ENCODE peak calls at places on chromosomes 11 and 22, in six cellular contexts. H, V, L, N, C and P are unnamed samples.

GRCh38 chr22:47029244-47030001 is 267.0 kb downstream of the TBC1D22A start:
- DNase-seq in V (no peak), C (no peak), N (no peak), H (no peak), L (no peak), P (no peak)

GRCh38 chr11:367956-368413 is 1.3 kb upstream of the B4GALNT4 start:
- DNase-seq in N (no peak), L (no peak), V (no peak), H (no peak), C (no peak), P (no peak)

GRCh38 chr22:28497188-28497587 is 182.5 kb downstream of the TTC28 start:
- DNase-seq in L (no peak), C (no peak), V (no peak), H (no peak), N (no peak), P (no peak)

GRCh38 chr11:126491092-126491491 is 135.6 kb downstream of the ST3GAL4 start:
- DNase-seq in N (no peak), C (no peak), L (no peak), V (no peak), H (no peak), P (no peak)

GRCh38 chr11:134562941-134563471 is 151.0 kb upstream of the B3GAT1 start:
- DNase-seq in V (no peak), N (no peak), C (no peak), L (no peak), H (no peak), P (no peak)

GRCh38 chr11:32312865-32313403 is 122.4 kb downstream of the WT1 start:
- DNase-seq in C (peak), V (no peak), H (peak), N (no peak), L (no peak), P (peak)

GRCh38 chr11:28318861-28319260 is 210.7 kb downstream of the METTL15 start:
- DNase-seq in H (no peak), L (no peak), C (no peak), N (no peak), V (no peak), P (no peak)

GRCh38 chr11:75499423-75500305 is 26.1 kb downstream of the GDPD5 start:
- DNase-seq in H (no peak), C (peak), N (no peak), V (peak), L (no peak), P (no peak)

GRCh38 chr11:3165152-3165705 is at the start of gene OSBPL5:
- DNase-seq in C (no peak), N (peak), H (peak), L (no peak), V (no peak), P (no peak)

GRCh38 chr22:50544078-50544745 is 1.5 kb upstream of the KLHDC7B start:
- DNase-seq in C (no peak), N (peak), L (no peak), V (no peak), H (peak), P (no peak)

GRCh38 chr22:22714600-22715361 is 70.4 kb downstream of the GGTLC2 start:
- DNase-seq in V (no peak), N (no peak), C (no peak), L (no peak), H (no peak), P (no peak)

GRCh38 chr11:9745411-9746211 is 81.7 kb downstream of the SWAP70 start:
- DNase-seq in L (no peak), N (no peak), C (no peak), H (no peak), V (no peak), P (no peak)

GRCh38 chr22:45337536-45337935 is 27.8 kb downstream of the FAM118A start:
- DNase-seq in N (no peak), V (no peak), C (no peak), H (no peak), L (no peak), P (no peak)

GRCh38 chr22:36687516-36687915 is 16.0 kb downstream of the CACNG2 start:
- DNase-seq in L (no peak), C (no peak), H (no peak), N (no peak), V (no peak), P (no peak)

GRCh38 chr11:67415501-67416304 is at the start of gene CARNS1:
- DNase-seq in L (no peak), H (peak), C (no peak), V (no peak), N (no peak), P (no peak)

GRCh38 chr22:39620924-39621690 is 50.6 kb downstream of the CACNA1I start:
- DNase-seq in V (no peak), N (no peak), C (no peak), L (no peak), H (no peak), P (no peak)

GRCh38 chr11:78192223-78192719 is 3.6 kb downstream of the USP35 start:
- DNase-seq in C (no peak), N (no peak), V (no peak), H (no peak), L (no peak), P (no peak)

GRCh38 chr11:38543311-38543710 is 1945.3 kb upstream of the RAG2 start:
- DNase-seq in L (no peak), V (peak), C (peak), N (no peak), H (no peak), P (no peak)

GRCh38 chr11:12941671-12942070 is 67.4 kb upstream of the RASSF10 start:
- DNase-seq in N (no peak), L (no peak), V (no peak), H (no peak), C (no peak), P (no peak)

GRCh38 chr22:36221799-36222751 is 17.3 kb downstream of the APOL2 start:
- DNase-seq in V (no peak), C (no peak), L (peak), H (no peak), N (no peak), P (no peak)

GRCh38 chr11:57501951-57502350 is 13.6 kb downstream of the SLC43A1 start:
- DNase-seq in C (no peak), H (no peak), L (no peak), V (no peak), N (no peak), P (no peak)

GRCh38 chr11:12539570-12539969 is 134.7 kb upstream of the TEAD1 start:
- DNase-seq in H (no peak), N (no peak), V (peak), C (peak), L (no peak), P (peak)

GRCh38 chr11:66967670-66968425 is 7.3 kb upstream of the C11orf86 start:
- DNase-seq in N (no peak), H (no peak), L (no peak), C (peak), V (peak), P (peak)

GRCh38 chr11:57566035-57566504 is 1.4 kb downstream of the UBE2L6 start:
- DNase-seq in V (peak), C (no peak), H (peak), N (no peak), L (no peak), P (no peak)

GRCh38 chr11:59846556-59846955 is 1.3 kb upstream of the CBLIF start:
- DNase-seq in L (no peak), C (no peak), N (no peak), H (no peak), V (no peak), P (no peak)

GRCh38 chr11:81211050-81211449 is 1522.6 kb downstream of the FAM181B start:
- DNase-seq in H (no peak), C (no peak), N (no peak), V (no peak), L (no peak), P (no peak)

GRCh38 chr11:75673977-75674582 is 5.2 kb upstream of the MAP6 start:
- DNase-seq in V (peak), N (no peak), H (no peak), C (peak), L (no peak), P (peak)

GRCh38 chr11:47152953-47153950 is 23.4 kb downstream of the ARFGAP2 start:
- DNase-seq in L (peak), H (peak), C (peak), V (peak), N (no peak), P (no peak)

GRCh38 chr11:106424111-106424510 is 346.6 kb downstream of the AASDHPPT start:
- DNase-seq in L (no peak), V (peak), C (peak), N (no peak), H (no peak), P (peak)

GRCh38 chr11:5621580-5621979 is 3.2 kb upstream of the TRIM34 start:
- DNase-seq in V (no peak), L (no peak), N (no peak), H (no peak), C (no peak), P (no peak)

GRCh38 chr11:70127653-70128434 is 49.7 kb downstream of the ANO1 start:
- DNase-seq in N (no peak), L (no peak), C (no peak), H (no peak), V (no peak), P (no peak)

GRCh38 chr22:22865311-22866072 is 22.1 kb upstream of the IGLL5 start:
- DNase-seq in N (no peak), L (no peak), H (no peak), V (no peak), C (no peak), P (no peak)

GRCh38 chr11:132914600-132914999 is 617.7 kb downstream of the OPCML start:
- DNase-seq in V (no peak), C (no peak), H (no peak), N (no peak), L (no peak), P (no peak)

GRCh38 chr22:32475428-32476010 is 908 bp downstream of the FBXO7 start:
- DNase-seq in V (no peak), H (no peak), L (no peak), N (no peak), C (no peak), P (no peak)

GRCh38 chr11:34198523-34198922 is 93.1 kb downstream of the NAT10 start:
- DNase-seq in N (no peak), C (no peak), V (no peak), L (no peak), H (no peak), P (no peak)

GRCh38 chr11:34632105-34632780 is 11.3 kb downstream of the EHF start:
- DNase-seq in N (no peak), V (no peak), L (peak), C (no peak), H (peak), P (no peak)